ENCODE peak calls at places on chromosomes 2 and 18, in four cellular contexts. I is HFF-Myc, Z is tibial nerve, J is cardiac muscle cell. X is an unnamed sample.
A peak's percentile ranks its signal among the peaks of the same experiment; 100 is the strongest.

GRCh38 chr2:127655209-127656073 is 9.5 kb downstream of the GPR17 start:
- DNase-seq in J (no peak), I (no peak), Z (no peak), X (no peak)

GRCh38 chr2:185082749-185083148 is 484.4 kb downstream of the ZNF804A start:
- DNase-seq in Z (no peak), J (no peak), I (no peak), X (no peak)

GRCh38 chr18:71951021-71951420 is 593.1 kb downstream of the CBLN2 start:
- DNase-seq in I (no peak), Z (no peak), J (no peak), X (peak; percentile 72)

GRCh38 chr2:168311265-168311925 is 64.0 kb upstream of the STK39 start:
- DNase-seq in I (no peak), J (no peak), Z (no peak), X (no peak)

GRCh38 chr2:211408485-211408884 is 852.1 kb downstream of the CPS1 start:
- DNase-seq in I (no peak), J (peak; percentile 33), Z (no peak), X (no peak)

GRCh38 chr18:63646916-63647315 is 2.9 kb upstream of the SERPINB4 start:
- DNase-seq in J (peak; percentile 6), I (no peak), Z (no peak), X (no peak)

GRCh38 chr2:43160778-43161177 is 65.6 kb downstream of the ZFP36L2 start:
- DNase-seq in J (no peak), Z (no peak), I (no peak), X (no peak)

GRCh38 chr2:68302281-68302680 is 17.5 kb downstream of the CNRIP1 start:
- DNase-seq in J (no peak), I (no peak), Z (no peak), X (no peak)

GRCh38 chr2:235234711-235235110 is 259.1 kb upstream of the AGAP1 start:
- DNase-seq in I (no peak), J (peak; percentile 44), Z (no peak), X (no peak)

GRCh38 chr18:35117951-35118411 is 76.8 kb downstream of the MAPRE2 start:
- DNase-seq in J (peak; percentile 52), Z (no peak), I (no peak), X (peak; percentile 37)

GRCh38 chr2:170514140-170514539 is 201.0 kb upstream of the SP5 start:
- DNase-seq in J (no peak), Z (no peak), I (no peak), X (no peak)

GRCh38 chr18:34990571-34990970 is 50.6 kb upstream of the MAPRE2 start:
- DNase-seq in I (no peak), J (peak; percentile 57), Z (no peak), X (no peak)

GRCh38 chr2:131031875-131032274 is 61.4 kb downstream of the FAM168B start:
- DNase-seq in Z (no peak), J (no peak), I (no peak), X (no peak)
- TF ChIP-seq CTCF in Z (no peak), J (no peak), I (no peak), X (no peak)

DNA sequence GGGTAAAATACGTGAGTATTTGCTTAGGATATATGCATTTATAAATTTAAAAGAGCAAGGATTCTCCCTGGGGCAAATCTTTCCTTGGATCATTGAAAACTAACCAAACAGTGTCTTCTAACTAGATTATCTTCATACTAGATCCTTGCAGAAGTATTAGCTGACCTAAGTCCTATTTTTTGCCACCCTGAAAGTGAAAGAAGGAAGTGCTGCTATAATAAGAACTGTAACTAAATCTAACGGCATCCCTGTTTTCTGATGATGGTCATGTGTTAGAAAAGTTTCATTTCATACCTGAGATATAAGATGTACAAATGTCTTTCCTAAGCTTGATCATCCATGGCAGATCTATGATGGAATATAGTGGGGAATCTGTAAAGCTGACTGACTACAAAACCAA is 102.7 kb downstream of the MAP2 start:
- DNase-seq in Z (no peak), I (no peak), J (peak; percentile 42), X (no peak)
- H3K4me3 ChIP-seq in Z (peak overlapping the region; percentile 0), I (no peak overlapping the region), J (no peak overlapping the region), X (peak overlapping the region; percentile 7)

DNA sequence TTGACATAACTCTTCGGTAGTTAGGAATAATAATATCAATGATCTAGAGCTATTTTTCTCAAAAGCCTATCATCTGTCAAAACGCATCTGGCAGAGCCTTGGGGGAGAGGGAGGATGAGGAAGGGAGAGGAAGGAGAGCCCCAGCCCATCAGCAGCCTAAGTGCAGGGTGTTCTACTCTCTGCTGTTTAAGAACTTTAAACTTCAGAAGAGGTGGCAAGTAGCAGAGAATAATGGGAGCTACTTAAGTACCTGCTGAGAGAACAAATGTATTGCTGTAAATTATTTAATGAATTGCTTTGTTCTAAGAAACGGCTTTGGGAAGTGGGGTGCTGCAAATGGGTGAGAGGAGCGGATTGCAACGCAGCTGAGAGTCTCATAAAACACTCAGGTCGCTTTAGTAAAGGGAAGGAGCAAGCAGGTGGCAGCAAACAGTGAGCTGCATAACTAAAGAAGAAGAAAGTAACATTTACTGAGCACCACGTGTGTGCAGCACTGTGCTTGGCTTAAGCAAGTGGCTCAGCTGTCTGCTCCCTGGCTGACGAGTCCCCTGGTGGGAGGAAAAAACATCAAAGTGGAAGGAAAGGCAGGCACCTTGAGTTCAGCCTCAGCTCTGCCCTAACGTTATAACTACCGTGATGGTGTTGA is 26.3 kb upstream of the SH3RF3 start:
- DNase-seq in J (no peak), I (no peak), Z (no peak), X (no peak)
- TF ChIP-seq CTCF in J (no peak), I (no peak), Z (no peak), X (no peak)

GRCh38 chr2:149413487-149413886 is 83.1 kb downstream of the LYPD6 start:
- DNase-seq in I (no peak), J (no peak), Z (no peak), X (no peak)

GRCh38 chr2:149409506-149409905 is 79.1 kb downstream of the LYPD6 start:
- DNase-seq in I (no peak), J (no peak), Z (no peak), X (no peak)

GRCh38 chr2:149410701-149411484 is 80.5 kb downstream of the LYPD6 start:
- DNase-seq in I (peak; percentile 69), J (no peak), Z (no peak), X (no peak)
- H3K4me3 ChIP-seq in I (no peak overlapping the region), J (no peak overlapping the region), Z (no peak overlapping the region), X (no peak overlapping the region)

DNA sequence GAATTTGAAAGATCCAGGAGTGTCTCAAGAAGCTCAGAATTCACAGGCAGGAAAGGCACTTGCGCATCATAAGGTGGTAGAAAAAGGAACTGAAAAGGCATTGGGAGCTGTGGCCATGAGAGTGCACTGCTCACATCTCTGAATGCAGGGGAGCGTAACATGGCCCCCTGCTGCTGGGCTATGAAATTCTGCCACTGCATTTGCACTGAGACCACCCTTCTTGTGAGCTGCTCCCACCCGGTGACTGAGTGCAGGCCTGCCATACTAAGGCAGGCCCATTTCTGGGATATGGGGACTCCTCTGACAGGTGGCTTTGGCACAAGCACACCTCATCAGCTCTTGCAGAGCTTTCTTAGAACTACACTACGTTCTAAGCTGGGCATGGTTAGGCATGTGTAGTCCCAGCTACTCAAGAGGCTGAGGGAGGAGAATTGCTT is 25.3 kb upstream of the STARD7 start:
- DNase-seq in Z (no peak), J (no peak), I (no peak), X (no peak)
- TF ChIP-seq CTCF in Z (no peak), J (no peak), I (no peak), X (no peak)

GRCh38 chr2:136119717-136120675 is 2.0 kb upstream of the CXCR4 start:
- DNase-seq in J (no peak), Z (no peak), I (no peak), X (no peak)
- H3K4me3 ChIP-seq in J (peak overlapping the region; percentile 58), Z (peak overlapping the region; percentile 55), I (no peak overlapping the region), X (peak overlapping the region; percentile 68)